ENCODE peak calls at places on chromosomes 7 and 10, in six cellular contexts. A is OCI-LY7; K is body of pancreas; M is breast epithelium; G is CD8-positive, alpha-beta memory T cell; U is BE2C. E is an unnamed sample. For H3K9me3, the result is how much of the 10 kb centered on the place peaks cover.

GRCh38 chr7:621572-622285 is 102.1 kb upstream of the PDGFA start:
- DNase-seq in G (no peak), M (no peak), A (no peak), U (no peak), K (peak), E (no peak)

GRCh38 chr10:119285495-119286267 is 78.3 kb downstream of the GRK5 start:
- DNase-seq in G (no peak), A (no peak), K (no peak), U (no peak), M (no peak), E (no peak)

GRCh38 chr7:45869426-45869825 is 3.5 kb downstream of the CCDC201 start:
- DNase-seq in G (no peak), A (no peak), K (no peak), M (no peak), U (no peak), E (no peak)

GRCh38 chr7:157795631-157796030 is 458.8 kb downstream of the DNAJB6 start:
- DNase-seq in M (no peak), G (no peak), U (no peak), A (no peak), K (no peak), E (no peak)

GRCh38 chr10:45071043-45071813 is 70.5 kb downstream of the ZNF22 start:
- DNase-seq in M (no peak), K (no peak), G (no peak), A (no peak), U (no peak), E (peak)

GRCh38 chr7:47326808-47327207 is 255.1 kb downstream of the TNS3 start:
- DNase-seq in M (no peak), G (no peak), U (peak), A (no peak), K (no peak), E (peak)

GRCh38 chr10:59905735-59906416 is 480 bp downstream of the CCDC6 start:
- DNase-seq in U (peak), G (no peak), M (no peak), K (no peak), A (peak), E (no peak)

GRCh38 chr10:104337985-104338735 is at the start of gene ITPRIP:
- DNase-seq in M (no peak), K (peak), G (peak), A (peak), U (peak), E (peak)

GRCh38 chr7:31114593-31115343 is 62.7 kb downstream of the ADCYAP1R1 start:
- DNase-seq in G (no peak), M (no peak), U (no peak), K (no peak), A (no peak), E (peak)

GRCh38 chr7:30548762-30549344 is 44.2 kb upstream of the GGCT start:
- DNase-seq in M (peak), G (no peak), K (peak), A (peak), U (peak), E (peak)

GRCh38 chr7:148084138-148084537 is 506.4 kb upstream of the C7orf33 start:
- DNase-seq in K (peak), A (peak), U (peak), M (no peak), G (no peak), E (peak)

GRCh38 chr10:113585949-113586348 is 33.1 kb downstream of the HABP2 start:
- DNase-seq in G (no peak), K (no peak), M (no peak), A (peak), U (no peak), E (no peak)

GRCh38 chr10:97531401-97531985 is 32.8 kb downstream of the UBTD1 start:
- DNase-seq in U (no peak), K (no peak), G (no peak), A (no peak), M (no peak), E (peak)

GRCh38 chr10:122459586-122460273 is 1.6 kb upstream of the HTRA1 start:
- DNase-seq in G (no peak), K (no peak), M (no peak), A (no peak), U (no peak), E (no peak)

GRCh38 chr7:67210567-67210966 is 213.9 kb downstream of the TYW1 start:
- DNase-seq in M (no peak), A (no peak), G (no peak), U (no peak), K (no peak), E (no peak)

GRCh38 chr7:24432677-24433076 is 140.6 kb upstream of the PALS2 start:
- DNase-seq in M (no peak), K (no peak), U (no peak), G (no peak), A (no peak), E (no peak)

GRCh38 chr7:132381742-132382472 is 194.4 kb downstream of the PLXNA4 start:
- DNase-seq in M (no peak), G (no peak), K (peak), U (no peak), A (no peak), E (peak)

GRCh38 chr7:41256186-41256945 is 446.5 kb downstream of the INHBA start:
- DNase-seq in M (no peak), U (no peak), G (no peak), K (no peak), A (no peak), E (no peak)

GRCh38 chr10:70990661-70991060 is 102.3 kb upstream of the PCBD1 start:
- DNase-seq in K (no peak), M (no peak), U (no peak), G (no peak), A (no peak), E (no peak)

GRCh38 chr7:82507976-82508677 is 64.5 kb upstream of the CACNA2D1 start:
- DNase-seq in U (no peak), M (peak), G (no peak), A (no peak), K (peak), E (peak)

GRCh38 chr10:79442171-79443040 is 3.0 kb downstream of the ZCCHC24 start:
- DNase-seq in A (no peak), G (no peak), U (no peak), M (no peak), K (no peak), E (no peak)
- H3K4me3 ChIP-seq in A (no peak), G (no peak), U (no peak), M (peak), K (no peak), E (no peak)

DNA sequence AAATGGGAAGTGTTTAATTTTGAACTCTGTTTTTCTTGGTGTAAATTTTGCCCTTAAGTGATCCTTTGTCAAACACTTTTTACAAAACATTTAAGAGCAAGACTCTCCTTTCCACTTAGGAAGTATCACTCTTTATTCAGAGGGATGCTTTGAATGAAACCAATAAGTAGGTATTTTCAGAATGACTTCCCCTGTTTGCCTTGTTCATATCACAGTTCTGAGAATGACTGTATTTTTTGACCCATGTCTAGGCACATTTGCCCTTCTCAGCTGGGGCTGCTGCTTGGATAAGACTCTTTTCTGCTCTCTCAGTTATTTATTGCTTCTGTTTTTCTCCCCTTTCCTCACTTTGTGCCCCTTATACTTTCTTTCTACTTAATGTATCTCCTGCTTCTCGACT is 98.2 kb downstream of the CCNY start:
- DNase-seq in A (no peak), G (no peak), U (no peak), M (no peak), K (no peak), E (no peak)
- H3K9me3 ChIP-seq in A (under half), G (under half), U (under half), M (under half), K (under half), E (under half)

GRCh38 chr10:3887404-3887803 is 102.4 kb upstream of the KLF6 start:
- DNase-seq in K (peak), U (no peak), A (no peak), G (no peak), M (no peak), E (peak)

GRCh38 chr10:3886666-3887251 is 101.8 kb upstream of the KLF6 start:
- DNase-seq in K (peak), G (no peak), M (no peak), U (peak), A (no peak), E (no peak)

GRCh38 chr10:3889961-3890522 is 105.0 kb upstream of the KLF6 start:
- DNase-seq in M (no peak), U (no peak), G (no peak), A (no peak), K (no peak), E (no peak)

GRCh38 chr10:3886191-3886590 is 101.2 kb upstream of the KLF6 start:
- DNase-seq in M (no peak), U (peak), A (no peak), K (peak), G (no peak), E (peak)

DNA sequence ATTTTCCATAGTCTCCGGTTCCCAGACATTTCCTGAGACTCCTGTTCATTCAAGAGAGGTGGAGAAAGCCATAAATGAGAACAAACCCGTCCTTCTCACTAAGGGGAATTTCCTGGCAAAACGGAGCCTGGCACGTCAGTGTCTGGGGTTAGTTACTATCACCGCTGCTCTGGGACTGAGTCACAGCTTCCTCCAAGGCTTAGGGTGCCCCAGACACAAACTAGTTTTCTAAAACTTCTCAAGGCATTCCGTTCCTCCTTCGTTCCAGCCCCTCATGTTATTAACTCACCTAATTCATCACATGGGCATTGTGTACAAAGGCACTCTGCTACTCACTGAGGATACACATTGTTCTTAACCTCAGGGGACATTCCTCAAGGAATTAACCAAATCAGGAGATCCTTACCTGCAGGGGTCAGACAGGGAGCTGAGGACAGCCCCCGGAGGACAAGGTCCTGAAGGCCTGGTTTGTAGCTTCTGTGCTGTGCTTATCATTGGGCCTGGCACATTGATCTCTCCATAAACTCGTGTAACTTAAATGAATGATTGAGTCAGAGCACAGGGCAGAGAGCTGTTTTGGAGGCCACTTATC is 103.0 kb upstream of the KLF6 start:
- DNase-seq in K (peak), M (no peak), G (peak), A (no peak), U (no peak), E (peak)
- H3K4me3 ChIP-seq in K (no peak), M (no peak), G (no peak), A (no peak), U (no peak), E (peak)

DNA sequence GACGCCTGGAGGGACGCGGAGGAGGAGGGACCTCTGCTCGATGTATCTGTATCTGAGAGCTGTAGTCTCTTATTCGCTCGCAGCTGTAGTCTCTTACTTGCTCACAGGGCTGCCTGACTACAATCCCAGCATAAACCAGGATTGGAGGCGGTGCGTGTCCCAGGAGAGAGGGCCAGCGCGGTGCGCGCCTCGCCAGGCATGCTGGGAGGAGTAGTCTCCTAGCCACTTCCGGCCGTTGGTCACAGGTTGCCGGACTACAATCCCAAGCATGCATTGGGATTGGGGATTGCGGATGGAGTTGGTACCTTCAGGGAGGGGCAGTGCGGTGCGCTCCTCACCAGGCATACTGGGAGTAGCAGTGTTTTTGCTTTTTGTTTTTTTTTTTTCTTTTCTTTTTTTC is 421.7 kb upstream of the NUPR2 start:
- DNase-seq in U (no peak), G (no peak), A (no peak), M (no peak), K (peak), E (no peak)
- H3K9me3 ChIP-seq in U (under half), G (under half), A (under half), M (under half), K (under half), E (half or more)

DNA sequence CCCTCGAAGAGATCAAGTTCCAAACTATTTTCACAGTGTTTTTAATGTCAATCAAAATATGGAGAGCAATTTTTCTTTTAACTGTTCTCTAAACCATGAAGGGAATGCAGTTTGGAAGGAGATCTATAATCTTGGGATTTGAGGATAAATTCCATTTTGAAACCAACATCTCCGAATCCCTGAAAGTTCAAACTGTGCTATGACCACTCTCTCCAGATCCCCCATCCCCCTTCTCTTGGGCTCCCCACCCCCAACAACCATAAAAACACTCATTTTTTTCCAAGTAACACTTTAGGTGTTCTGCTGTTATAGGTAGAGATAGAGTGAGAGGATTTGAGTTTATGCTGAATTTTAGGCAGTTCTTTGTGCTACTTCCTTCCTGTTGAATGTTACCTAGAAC is 1.7 kb downstream of the CALD1 start:
- DNase-seq in A (no peak), G (no peak), K (no peak), M (no peak), U (no peak), E (no peak)
- H3K4me3 ChIP-seq in A (no peak), G (no peak), K (no peak), M (peak), U (no peak), E (peak)

E was measured in endodermal cell.